ENCODE peak calls at places on chromosome 21, in ten cellular contexts. One of them, this sample, is unnamed.

GRCh38 chr21:46605759-46606426 is 1.0 kb upstream of the S100B start:
- DNase-seq in K562: peak; percentile 6
- DNase-seq in SK-N-SH: no peak
- DNase-seq in transverse colon: peak; percentile 55
- DNase-seq in tibial nerve: no peak
- DNase-seq in stomach: peak; percentile 45
- DNase-seq in sigmoid colon: no peak
- DNase-seq in esophagus muscularis mucosa: no peak
- DNase-seq in A549: no peak
- DNase-seq in ovary: no peak
- DNase-seq in this sample: peak; percentile 82

GRCh38 chr21:21147374-21147745 is 149.2 kb downstream of the NCAM2 start:
- DNase-seq in A549: no peak
- DNase-seq in stomach: no peak
- DNase-seq in K562: no peak
- DNase-seq in sigmoid colon: no peak
- DNase-seq in transverse colon: no peak
- DNase-seq in ovary: no peak
- DNase-seq in SK-N-SH: no peak
- DNase-seq in esophagus muscularis mucosa: no peak
- DNase-seq in tibial nerve: no peak
- DNase-seq in this sample: no peak

GRCh38 chr21:26389971-26390641 is 183.0 kb downstream of the CYYR1 start:
- DNase-seq in stomach: no peak
- DNase-seq in transverse colon: no peak
- DNase-seq in K562: no peak
- DNase-seq in sigmoid colon: no peak
- DNase-seq in tibial nerve: no peak
- DNase-seq in A549: peak; percentile 75
- DNase-seq in SK-N-SH: no peak
- DNase-seq in ovary: no peak
- DNase-seq in esophagus muscularis mucosa: no peak
- DNase-seq in this sample: no peak

GRCh38 chr21:46540087-46540710 is 64.7 kb downstream of the S100B start:
- DNase-seq in A549: no peak
- DNase-seq in sigmoid colon: peak; percentile 17
- DNase-seq in esophagus muscularis mucosa: peak; percentile 82
- DNase-seq in K562: no peak
- DNase-seq in tibial nerve: no peak
- DNase-seq in stomach: no peak
- DNase-seq in ovary: no peak
- DNase-seq in transverse colon: no peak
- DNase-seq in SK-N-SH: no peak
- DNase-seq in this sample: no peak

GRCh38 chr21:15140321-15141019 is 75.7 kb upstream of the NRIP1 start:
- DNase-seq in A549: peak; percentile 67
- DNase-seq in sigmoid colon: no peak
- DNase-seq in ovary: no peak
- DNase-seq in stomach: peak; percentile 86
- DNase-seq in K562: no peak
- DNase-seq in SK-N-SH: no peak
- DNase-seq in transverse colon: peak; percentile 89
- DNase-seq in tibial nerve: no peak
- DNase-seq in esophagus muscularis mucosa: no peak
- DNase-seq in this sample: peak; percentile 33

GRCh38 chr21:21001591-21002100 is 3.4 kb downstream of the NCAM2 start:
- DNase-seq in SK-N-SH: no peak
- DNase-seq in K562: no peak
- DNase-seq in stomach: no peak
- DNase-seq in ovary: no peak
- DNase-seq in sigmoid colon: no peak
- DNase-seq in tibial nerve: no peak
- DNase-seq in esophagus muscularis mucosa: no peak
- DNase-seq in A549: no peak
- DNase-seq in transverse colon: no peak
- DNase-seq in this sample: no peak

GRCh38 chr21:43921602-43921978 is 56.6 kb downstream of the AGPAT3 start:
- DNase-seq in esophagus muscularis mucosa: no peak
- DNase-seq in transverse colon: no peak
- DNase-seq in stomach: no peak
- DNase-seq in A549: no peak
- DNase-seq in ovary: no peak
- DNase-seq in tibial nerve: no peak
- DNase-seq in K562: no peak
- DNase-seq in sigmoid colon: no peak
- DNase-seq in SK-N-SH: no peak
- DNase-seq in this sample: no peak

GRCh38 chr21:38438476-38438893 is 59.8 kb downstream of the ERG start:
- DNase-seq in A549: peak; percentile 19
- DNase-seq in esophagus muscularis mucosa: no peak
- DNase-seq in SK-N-SH: no peak
- DNase-seq in transverse colon: no peak
- DNase-seq in sigmoid colon: no peak
- DNase-seq in tibial nerve: peak; percentile 45
- DNase-seq in K562: no peak
- DNase-seq in ovary: peak; percentile 73
- DNase-seq in stomach: no peak
- DNase-seq in this sample: no peak

GRCh38 chr21:17436626-17437111 is 76.2 kb upstream of the CXADR start:
- DNase-seq in K562: no peak
- DNase-seq in esophagus muscularis mucosa: no peak
- DNase-seq in stomach: no peak
- DNase-seq in ovary: no peak
- DNase-seq in sigmoid colon: no peak
- DNase-seq in transverse colon: no peak
- DNase-seq in tibial nerve: no peak
- DNase-seq in SK-N-SH: peak; percentile 27
- DNase-seq in A549: no peak
- DNase-seq in this sample: no peak

GRCh38 chr21:20701235-20701634 is 297.0 kb upstream of the NCAM2 start:
- DNase-seq in stomach: no peak
- DNase-seq in K562: no peak
- DNase-seq in ovary: no peak
- DNase-seq in esophagus muscularis mucosa: no peak
- DNase-seq in tibial nerve: no peak
- DNase-seq in A549: no peak
- DNase-seq in SK-N-SH: no peak
- DNase-seq in transverse colon: no peak
- DNase-seq in sigmoid colon: no peak
- DNase-seq in this sample: no peak

DNA sequence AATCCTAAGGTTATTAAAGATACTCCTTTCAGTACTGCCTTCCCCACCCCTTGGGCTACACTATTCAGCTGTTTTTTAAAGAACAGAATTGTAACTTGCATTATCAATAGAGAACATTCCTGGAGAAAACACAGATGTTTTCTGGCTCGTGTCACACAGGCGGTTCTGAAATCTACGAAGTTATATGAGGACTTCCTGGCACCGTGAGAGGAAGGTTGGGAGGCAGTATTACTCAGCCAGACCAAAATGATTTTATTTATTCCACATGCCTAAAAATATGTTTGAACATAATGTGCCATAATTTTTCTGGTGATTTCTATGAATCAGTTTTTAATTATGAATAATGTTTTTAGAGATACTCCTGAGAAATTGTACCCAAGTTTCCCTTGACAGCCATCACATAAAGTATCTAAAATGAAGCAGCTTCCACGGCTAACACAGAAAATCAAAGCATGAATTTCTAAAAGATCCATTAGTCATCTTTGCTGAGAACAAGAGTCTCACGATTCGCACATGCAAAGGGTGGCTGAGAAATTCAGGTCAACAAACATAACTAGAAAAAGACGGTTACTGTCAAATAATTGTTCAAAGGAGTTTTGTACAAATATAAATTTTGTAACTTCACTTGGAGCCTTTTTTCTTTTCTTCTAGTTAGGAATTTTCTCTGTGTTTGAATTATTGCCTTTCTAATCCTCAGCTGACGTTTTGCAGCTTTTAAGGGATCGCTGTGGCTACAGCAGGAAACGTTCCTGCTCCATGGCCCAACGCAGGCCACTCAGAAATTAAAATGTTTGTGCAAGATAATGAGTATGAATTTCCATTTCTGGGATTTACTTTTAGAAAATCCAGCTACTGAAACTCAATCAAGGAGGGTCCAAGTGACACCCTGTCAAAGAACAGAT is 8.0 kb upstream of the SIM2 start:
- DNase-seq in K562: no peak
- DNase-seq in A549: no peak
- DNase-seq in transverse colon: no peak
- DNase-seq in SK-N-SH: no peak
- DNase-seq in esophagus muscularis mucosa: no peak
- DNase-seq in stomach: no peak
- DNase-seq in ovary: no peak
- DNase-seq in sigmoid colon: no peak
- DNase-seq in tibial nerve: no peak
- DNase-seq in this sample: no peak
- TF ChIP-seq EP300 in K562: no peak
- TF ChIP-seq EP300 in A549: no peak
- TF ChIP-seq EP300 in transverse colon: no peak
- TF ChIP-seq EP300 in SK-N-SH: no peak
- TF ChIP-seq EP300 in esophagus muscularis mucosa: no peak
- TF ChIP-seq EP300 in stomach: no peak
- TF ChIP-seq EP300 in ovary: no peak
- TF ChIP-seq EP300 in sigmoid colon: no peak
- TF ChIP-seq EP300 in tibial nerve: no peak
- TF ChIP-seq EP300 in this sample: no peak

DNA sequence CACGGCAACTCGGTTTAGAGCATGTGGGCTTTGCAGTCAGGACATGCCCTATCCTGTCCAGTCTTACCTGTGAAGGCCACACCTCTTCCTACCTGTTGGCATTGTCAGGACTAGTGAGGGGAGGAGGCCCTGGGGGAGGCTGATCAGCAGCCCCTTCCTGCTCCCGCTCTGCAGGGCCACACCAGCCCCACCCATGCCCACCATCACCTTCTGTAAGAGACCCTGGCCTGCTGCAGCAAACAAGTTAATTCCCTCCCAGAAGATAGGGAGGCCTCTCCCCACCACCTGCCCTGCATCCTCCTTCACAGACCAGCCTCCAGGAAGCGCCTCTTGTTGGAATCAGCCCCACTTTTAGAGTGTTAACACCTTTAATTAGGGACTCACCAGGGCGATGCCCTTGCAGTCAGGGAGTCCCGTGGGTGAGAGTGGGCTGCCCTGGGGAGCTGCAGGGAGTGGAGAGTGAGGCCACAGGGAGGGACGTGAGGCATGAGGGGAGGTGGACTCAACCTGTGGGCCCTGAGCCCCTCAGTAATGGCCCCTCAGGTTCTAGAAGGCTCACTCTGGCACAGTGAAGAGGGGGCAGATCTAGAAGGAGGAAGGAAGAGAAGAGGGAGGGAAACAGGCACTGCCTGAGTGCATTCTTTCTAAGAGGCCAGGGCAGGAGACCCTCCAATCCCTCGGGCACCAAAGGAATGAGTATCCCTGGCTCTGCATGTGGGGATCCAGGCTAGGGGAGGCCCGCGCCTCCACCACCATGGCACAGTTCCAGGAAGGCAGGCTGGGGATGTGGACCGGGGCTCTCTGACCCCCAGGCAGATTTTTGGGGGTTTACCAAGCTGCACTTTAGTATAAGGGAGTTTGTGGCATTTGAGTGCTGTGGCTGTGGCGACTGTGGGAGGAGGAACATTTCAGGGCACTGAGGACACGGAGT is 8.2 kb downstream of the UMODL1 start:
- DNase-seq in sigmoid colon: no peak
- DNase-seq in ovary: no peak
- DNase-seq in transverse colon: no peak
- DNase-seq in A549: no peak
- DNase-seq in SK-N-SH: no peak
- DNase-seq in stomach: no peak
- DNase-seq in K562: no peak
- DNase-seq in esophagus muscularis mucosa: no peak
- DNase-seq in tibial nerve: no peak
- DNase-seq in this sample: peak; percentile 29
- H3K4me1 ChIP-seq in sigmoid colon: no peaks in the 10 kb centered on the region
- H3K4me1 ChIP-seq in ovary: no peaks in the 10 kb centered on the region
- H3K4me1 ChIP-seq in transverse colon: no peaks in the 10 kb centered on the region
- H3K4me1 ChIP-seq in A549: no peaks in the 10 kb centered on the region
- H3K4me1 ChIP-seq in SK-N-SH: no peaks in the 10 kb centered on the region
- H3K4me1 ChIP-seq in stomach: no peaks in the 10 kb centered on the region
- H3K4me1 ChIP-seq in K562: peaks cover 4% of the 10 kb centered on the region
- H3K4me1 ChIP-seq in esophagus muscularis mucosa: no peaks in the 10 kb centered on the region
- H3K4me1 ChIP-seq in tibial nerve: no peaks in the 10 kb centered on the region
- H3K4me1 ChIP-seq in this sample: no peaks in the 10 kb centered on the region

DNA sequence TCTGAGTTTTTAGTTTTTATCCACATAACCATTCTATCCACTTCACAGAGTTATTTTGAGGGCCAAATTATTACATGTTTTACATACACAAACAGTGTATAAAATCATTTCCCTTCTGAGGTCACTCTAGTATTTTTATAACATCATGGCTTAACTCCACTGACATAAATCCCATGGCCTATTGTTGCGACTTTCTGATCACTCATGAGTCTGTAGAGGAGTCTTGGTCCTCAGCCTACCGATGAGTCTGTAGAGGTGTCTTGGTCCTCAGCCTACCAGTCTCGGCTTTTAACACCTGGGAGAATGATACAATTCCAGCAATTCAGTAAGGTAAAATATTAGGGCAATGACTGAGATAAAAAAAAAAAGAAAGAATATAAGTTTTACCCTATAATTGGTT is 483.7 kb downstream of the USP25 start:
- DNase-seq in K562: no peak
- DNase-seq in tibial nerve: no peak
- DNase-seq in A549: no peak
- DNase-seq in transverse colon: no peak
- DNase-seq in stomach: no peak
- DNase-seq in ovary: no peak
- DNase-seq in sigmoid colon: no peak
- DNase-seq in esophagus muscularis mucosa: no peak
- DNase-seq in SK-N-SH: no peak
- DNase-seq in this sample: no peak
- H3K4me3 ChIP-seq in K562: no peak overlapping the region
- H3K4me3 ChIP-seq in tibial nerve: no peak overlapping the region
- H3K4me3 ChIP-seq in A549: no peak overlapping the region
- H3K4me3 ChIP-seq in transverse colon: no peak overlapping the region
- H3K4me3 ChIP-seq in stomach: no peak overlapping the region
- H3K4me3 ChIP-seq in ovary: no peak overlapping the region
- H3K4me3 ChIP-seq in sigmoid colon: no peak overlapping the region
- H3K4me3 ChIP-seq in esophagus muscularis mucosa: no peak overlapping the region
- H3K4me3 ChIP-seq in SK-N-SH: no peak overlapping the region
- H3K4me3 ChIP-seq in this sample: no peak overlapping the region

DNA sequence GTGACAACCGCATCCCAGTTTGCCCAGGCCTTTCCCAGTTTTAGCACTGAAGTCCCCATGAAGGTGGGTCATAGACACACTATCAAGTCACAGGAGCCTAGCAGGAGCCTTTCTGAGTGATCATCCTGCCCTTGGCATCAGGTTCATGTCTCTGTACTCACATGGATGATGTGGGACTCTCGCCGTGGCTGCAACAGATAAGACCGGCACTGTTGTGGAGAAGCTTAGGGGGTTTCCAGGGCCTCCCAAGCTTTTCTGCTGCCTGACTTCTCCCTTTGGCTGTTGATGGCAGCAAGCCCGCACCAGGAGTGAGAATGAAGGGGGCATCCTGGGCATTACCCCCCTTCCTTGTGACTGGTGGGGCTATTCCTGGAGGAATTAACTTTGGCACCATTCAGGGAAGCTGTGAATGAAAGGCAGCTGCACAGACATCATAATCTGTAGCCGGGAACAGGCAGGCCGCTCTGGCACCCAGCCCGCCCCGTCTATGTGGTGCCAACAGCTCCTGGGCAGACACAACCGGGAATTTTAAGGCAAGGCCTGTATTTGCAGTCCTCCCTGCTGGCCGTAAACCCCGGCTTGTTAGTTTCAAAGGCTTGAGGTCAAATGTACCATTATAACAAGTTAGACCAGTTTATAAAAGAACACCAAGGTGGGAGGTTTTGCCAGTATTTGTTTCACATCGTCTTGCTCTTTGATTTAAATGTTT is 148.7 kb downstream of the HUNK start:
- DNase-seq in ovary: peak; percentile 60
- DNase-seq in transverse colon: peak; percentile 54
- DNase-seq in K562: no peak
- DNase-seq in tibial nerve: no peak
- DNase-seq in sigmoid colon: peak; percentile 63
- DNase-seq in SK-N-SH: peak; percentile 39
- DNase-seq in stomach: peak; percentile 92
- DNase-seq in esophagus muscularis mucosa: no peak
- DNase-seq in A549: no peak
- DNase-seq in this sample: peak; percentile 27
- TF ChIP-seq EP300 in ovary: no peak
- TF ChIP-seq EP300 in transverse colon: no peak
- TF ChIP-seq EP300 in K562: no peak
- TF ChIP-seq EP300 in tibial nerve: no peak
- TF ChIP-seq EP300 in sigmoid colon: no peak
- TF ChIP-seq EP300 in SK-N-SH: no peak
- TF ChIP-seq EP300 in stomach: no peak
- TF ChIP-seq EP300 in esophagus muscularis mucosa: no peak
- TF ChIP-seq EP300 in A549: no peak
- TF ChIP-seq EP300 in this sample: no peak